ENCODE peak calls at places on chromosomes 4 and X, in nine cellular contexts. U is naive thymus-derived CD4-positive, alpha-beta T cell; F is psoas muscle; D is PC-3; N is upper lobe of right lung; O is CD8-positive, alpha-beta T cell; L is gastrocnemius medialis; Q is kidney; I is mesenchymal stem cell. R is an unnamed sample.

GRCh38 chr4:80101768-80102116 is 28.7 kb upstream of the ANTXR2 start:
- DNase-seq in N (no peak), U (no peak), D (peak; percentile 74), F (no peak), I (no peak), Q (no peak), L (no peak), O (no peak), R (no peak)

GRCh38 chrX:3548743-3549441 is 164.6 kb downstream of the PRKX start:
- DNase-seq in Q (no peak), O (no peak), L (no peak), D (peak; percentile 48), I (peak; percentile 88), N (no peak), U (no peak), F (no peak), R (no peak)

GRCh38 chr4:80265571-80266266 is 745 bp upstream of the FGF5 start:
- DNase-seq in F (no peak), I (peak; percentile 87), O (no peak), N (no peak), Q (no peak), U (no peak), D (peak; percentile 52), L (no peak), R (no peak)

GRCh38 chr4:159289682-159290081 is 186.8 kb downstream of the RAPGEF2 start:
- DNase-seq in O (no peak), N (no peak), U (no peak), D (no peak), F (no peak), Q (no peak), L (no peak), I (no peak), R (no peak)

GRCh38 chrX:12672362-12673106 is 118.7 kb upstream of the PRPS2 start:
- DNase-seq in Q (no peak), L (no peak), F (no peak), U (no peak), O (no peak), D (no peak), I (no peak), N (no peak), R (no peak)

GRCh38 chr4:1531683-1532548 is 125.7 kb upstream of the NKX1-1 start:
- DNase-seq in U (no peak), D (no peak), F (peak; percentile 36), Q (peak; percentile 68), I (no peak), N (no peak), O (no peak), L (no peak), R (no peak)

GRCh38 chr4:72887152-72887551 is 182.4 kb downstream of the COX18 start:
- DNase-seq in U (no peak), O (no peak), F (no peak), I (no peak), N (no peak), D (no peak), Q (no peak), L (no peak), R (no peak)

GRCh38 chrX:46642145-46642544 is 68.6 kb downstream of the CHST7 start:
- DNase-seq in Q (no peak), I (peak; percentile 54), N (no peak), U (peak; percentile 3), D (peak; percentile 34), O (no peak), L (no peak), F (no peak), R (no peak)

GRCh38 chrX:11968470-11968869 is 169.8 kb upstream of the FRMPD4 start:
- DNase-seq in I (no peak), L (no peak), N (no peak), Q (no peak), O (no peak), F (no peak), D (peak; percentile 81), U (no peak), R (no peak)

GRCh38 chr4:77473509-77473908 is 132.1 kb upstream of the CXCL13 start:
- DNase-seq in N (no peak), U (no peak), F (no peak), D (peak; percentile 53), O (no peak), I (no peak), Q (no peak), L (no peak), R (no peak)

GRCh38 chr4:121784975-121785374 is 16.1 kb upstream of the EXOSC9 start:
- DNase-seq in D (peak; percentile 77), N (no peak), L (no peak), F (no peak), O (no peak), Q (no peak), U (no peak), I (peak; percentile 32), R (no peak)

GRCh38 chrX:119667111-119667928 is 25.6 kb downstream of the SEPTIN6 start:
- DNase-seq in L (peak; percentile 11), Q (peak; percentile 69), U (no peak), D (no peak), F (no peak), I (no peak), N (no peak), O (no peak), R (no peak)

GRCh38 chr4:37682701-37683401 is 3.3 kb downstream of the RELL1 start:
- DNase-seq in F (no peak), N (no peak), I (peak; percentile 48), O (no peak), U (no peak), D (no peak), Q (no peak), L (no peak), R (no peak)

GRCh38 chr4:37675587-37676290 is 10.4 kb downstream of the RELL1 start:
- DNase-seq in Q (no peak), U (no peak), O (no peak), I (no peak), D (no peak), F (no peak), N (no peak), L (no peak), R (no peak)

GRCh38 chr4:37678624-37679023 is 7.6 kb downstream of the RELL1 start:
- DNase-seq in I (no peak), D (no peak), N (no peak), Q (no peak), U (no peak), L (no peak), F (no peak), O (no peak), R (no peak)

GRCh38 chr4:37684154-37684553 is 2.0 kb downstream of the RELL1 start:
- DNase-seq in I (no peak), F (no peak), O (no peak), N (no peak), L (no peak), U (no peak), D (no peak), Q (no peak), R (no peak)

DNA sequence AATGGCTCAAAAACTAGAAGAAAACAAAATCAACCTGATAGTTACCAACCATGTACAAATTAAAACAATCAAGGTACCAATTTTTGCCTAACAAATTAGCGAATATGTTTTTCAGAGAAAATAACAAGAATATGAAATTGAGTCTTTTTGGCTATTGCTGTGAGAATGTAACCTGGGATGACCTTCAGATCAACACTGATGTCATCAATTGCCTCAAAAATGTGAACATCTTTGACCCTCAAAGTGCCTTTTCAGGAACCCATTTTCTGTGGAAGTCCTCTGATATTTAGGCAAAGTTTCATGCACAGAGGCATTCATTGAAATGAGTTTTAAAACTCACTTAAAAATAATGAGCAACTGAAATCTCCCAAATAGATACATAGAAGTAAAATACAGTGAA is 6.1 kb downstream of the RELL1 start:
- DNase-seq in U (no peak), F (no peak), L (no peak), Q (no peak), I (no peak), O (no peak), D (no peak), N (no peak), R (no peak)
- H3K4me1 ChIP-seq in U (peaks cover 47% of the 10 kb centered on the region), F (peaks cover 66% of the 10 kb centered on the region), L (peaks cover 48% of the 10 kb centered on the region), Q (peaks cover 13% of the 10 kb centered on the region), I (peaks cover 7% of the 10 kb centered on the region), O (peaks cover 51% of the 10 kb centered on the region), D (peaks cover 1% of the 10 kb centered on the region), N (peaks cover 37% of the 10 kb centered on the region), R (peaks cover 31% of the 10 kb centered on the region)

GRCh38 chr4:123362103-123362502 is 34.5 kb upstream of the SPRY1 start:
- DNase-seq in D (no peak), Q (no peak), U (no peak), L (no peak), O (no peak), F (no peak), I (no peak), N (no peak), R (no peak)

GRCh38 chr4:123366144-123366748 is 30.3 kb upstream of the SPRY1 start:
- DNase-seq in I (no peak), L (no peak), D (no peak), F (no peak), Q (no peak), O (no peak), N (no peak), U (no peak), R (no peak)

GRCh38 chr4:123363729-123364128 is 32.9 kb upstream of the SPRY1 start:
- DNase-seq in I (no peak), F (no peak), D (no peak), L (no peak), U (no peak), N (no peak), O (no peak), Q (no peak), R (no peak)

GRCh38 chr4:123365412-123365811 is 31.2 kb upstream of the SPRY1 start:
- DNase-seq in I (no peak), F (no peak), N (no peak), O (no peak), D (no peak), Q (no peak), U (no peak), L (no peak), R (no peak)

GRCh38 chr4:123364906-123365305 is 31.7 kb upstream of the SPRY1 start:
- DNase-seq in N (no peak), O (no peak), F (no peak), D (peak; percentile 46), I (no peak), U (no peak), Q (no peak), L (no peak), R (no peak)
- H3K4me1 ChIP-seq in N (no peaks in the 10 kb centered on the region), O (no peaks in the 10 kb centered on the region), F (peaks cover 22% of the 10 kb centered on the region), D (peaks cover 12% of the 10 kb centered on the region), I (no peaks in the 10 kb centered on the region), U (no peaks in the 10 kb centered on the region), Q (peaks cover 2% of the 10 kb centered on the region), L (peaks cover 25% of the 10 kb centered on the region), R (peaks cover 15% of the 10 kb centered on the region)

DNA sequence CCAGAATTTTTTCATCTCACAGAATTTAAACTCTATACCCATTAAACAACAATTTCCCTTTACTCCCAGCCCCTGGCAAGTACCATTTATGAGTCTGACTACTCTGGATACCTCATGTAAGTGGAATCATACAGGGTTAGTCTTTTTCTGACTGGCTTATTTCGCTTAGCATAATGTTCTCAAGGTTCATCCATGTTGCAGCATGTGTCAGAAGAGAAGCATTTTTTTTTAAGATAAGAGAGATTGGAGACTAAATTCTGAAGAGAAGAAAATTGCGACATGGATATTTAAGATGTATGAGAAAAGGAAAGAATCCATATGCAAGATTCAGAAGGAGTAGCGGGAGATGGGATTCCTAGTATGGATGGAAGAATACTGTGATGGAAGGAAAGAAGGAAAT is 11.3 kb upstream of the SLC9B1 start:
- DNase-seq in U (no peak), Q (no peak), I (no peak), L (no peak), O (no peak), N (no peak), F (no peak), D (no peak), R (no peak)
- H3K4me1 ChIP-seq in U (no peaks in the 10 kb centered on the region), Q (no peaks in the 10 kb centered on the region), I (no peaks in the 10 kb centered on the region), L (no peaks in the 10 kb centered on the region), O (no peaks in the 10 kb centered on the region), N (no peaks in the 10 kb centered on the region), F (no peaks in the 10 kb centered on the region), D (no peaks in the 10 kb centered on the region), R (no peaks in the 10 kb centered on the region)

GRCh38 chr4:188403272-188403671 is 264.0 kb downstream of the TRIML1 start:
- DNase-seq in U (no peak), I (no peak), N (no peak), D (no peak), L (no peak), O (no peak), Q (no peak), F (no peak), R (no peak)
- H3K4me1 ChIP-seq in U (no peaks in the 10 kb centered on the region), I (no peaks in the 10 kb centered on the region), N (no peaks in the 10 kb centered on the region), D (no peaks in the 10 kb centered on the region), L (no peaks in the 10 kb centered on the region), O (no peaks in the 10 kb centered on the region), Q (no peaks in the 10 kb centered on the region), F (no peaks in the 10 kb centered on the region), R (peaks cover 5% of the 10 kb centered on the region)

R was measured in right atrium auricular region.